ENCODE peak calls at places on chromosomes 6 and 20, in four cellular contexts. E is WTC11, Z is K562, V is A549. M is an unnamed sample.

GRCh38 chr20:56765172-56766073 is 136.3 kb downstream of the TFAP2C start:
- DNase-seq in E (no peak), Z (no peak), V (no peak), M (no peak)

GRCh38 chr20:3446779-3447178 is 24.0 kb upstream of the ATRN start:
- DNase-seq in E (no peak), Z (peak), V (no peak), M (no peak)

GRCh38 chr6:34140075-34140474 is 5.8 kb downstream of the GRM4 start:
- DNase-seq in E (no peak), Z (no peak), V (no peak), M (no peak)

GRCh38 chr20:32111763-32112162 is 2.2 kb downstream of the TM9SF4 start:
- DNase-seq in E (no peak), Z (no peak), V (no peak), M (no peak)

GRCh38 chr6:22149501-22150490 is 147.0 kb downstream of the PRL start:
- DNase-seq in E (no peak), Z (no peak), V (no peak), M (no peak)

GRCh38 chr6:89487864-89488263 is 54.9 kb downstream of the ANKRD6 start:
- DNase-seq in E (no peak), Z (no peak), V (no peak), M (no peak)

GRCh38 chr6:45728674-45729073 is 287.0 kb downstream of the CLIC5 start:
- DNase-seq in E (no peak), Z (no peak), V (no peak), M (no peak)

GRCh38 chr6:55528624-55529023 is 50.4 kb downstream of the HMGCLL1 start:
- DNase-seq in E (no peak), Z (no peak), V (peak), M (peak)

GRCh38 chr20:13717631-13718044 is 67.1 kb downstream of the ESF1 start:
- DNase-seq in E (no peak), Z (no peak), V (no peak), M (no peak)

GRCh38 chr20:58847483-58847882 is 3.2 kb downstream of the GNAS-AS1 start:
- DNase-seq in E (no peak), Z (no peak), V (no peak), M (no peak)

GRCh38 chr6:143901885-143902708 is 37.8 kb downstream of the ZC2HC1B start:
- DNase-seq in E (no peak), Z (no peak), V (no peak), M (no peak)
- TF ChIP-seq HMGXB4 in E (no peak), Z (no peak), V (no peak), M (no peak)

GRCh38 chr20:45359406-45360148 is 3.4 kb upstream of the SYS1 start:
- DNase-seq in E (no peak), Z (no peak), V (no peak), M (peak)

GRCh38 chr20:45355209-45355608 is 7.0 kb upstream of the SDC4 start:
- DNase-seq in E (no peak), Z (no peak), V (no peak), M (no peak)

GRCh38 chr20:45359069-45359405 is 3.9 kb upstream of the SYS1 start:
- DNase-seq in E (no peak), Z (no peak), V (no peak), M (no peak)

GRCh38 chr20:45355685-45356084 is 7.3 kb upstream of the SYS1 start:
- DNase-seq in E (no peak), Z (no peak), V (no peak), M (no peak)

DNA sequence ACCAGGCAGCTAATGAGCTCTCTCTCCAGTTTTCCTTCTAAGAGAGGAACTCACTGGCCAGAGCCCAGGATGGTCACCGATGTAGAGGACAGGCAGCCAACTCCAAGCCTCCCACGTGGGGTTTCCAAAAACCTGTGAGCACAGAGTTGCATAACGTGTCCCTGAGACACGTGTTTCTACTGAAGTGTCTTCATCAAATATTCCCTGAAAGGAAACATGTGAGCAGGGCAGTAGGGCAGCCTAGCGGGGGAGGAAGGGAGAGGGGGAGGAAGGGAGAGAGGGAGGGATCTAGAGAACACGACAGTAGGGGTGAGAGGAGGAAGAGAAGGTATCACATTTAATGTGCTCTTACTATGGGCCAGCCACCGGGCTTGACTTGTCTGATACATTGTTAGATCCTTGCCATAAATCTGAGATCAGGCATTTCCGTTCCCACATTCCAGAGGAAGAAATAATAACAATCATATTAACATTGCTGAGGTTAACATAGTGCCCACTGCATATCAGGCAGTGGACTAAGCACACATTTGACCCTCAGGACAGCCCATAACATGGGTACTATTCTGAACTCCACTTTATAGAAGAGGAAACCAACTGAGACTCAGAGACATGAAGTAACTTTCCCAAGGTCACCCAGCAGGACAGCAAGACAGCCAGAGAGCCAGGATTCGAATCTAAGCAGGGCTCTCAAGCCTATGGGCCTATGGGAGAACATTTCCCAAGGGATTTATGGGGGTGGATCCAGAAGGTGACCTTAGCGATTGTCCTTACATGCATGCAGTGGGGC is 4.5 kb upstream of the SYS1 start:
- DNase-seq in E (no peak), Z (no peak), V (no peak), M (peak)
- TF ChIP-seq HMGXB4 in E (no peak), Z (no peak), V (no peak), M (peak)

DNA sequence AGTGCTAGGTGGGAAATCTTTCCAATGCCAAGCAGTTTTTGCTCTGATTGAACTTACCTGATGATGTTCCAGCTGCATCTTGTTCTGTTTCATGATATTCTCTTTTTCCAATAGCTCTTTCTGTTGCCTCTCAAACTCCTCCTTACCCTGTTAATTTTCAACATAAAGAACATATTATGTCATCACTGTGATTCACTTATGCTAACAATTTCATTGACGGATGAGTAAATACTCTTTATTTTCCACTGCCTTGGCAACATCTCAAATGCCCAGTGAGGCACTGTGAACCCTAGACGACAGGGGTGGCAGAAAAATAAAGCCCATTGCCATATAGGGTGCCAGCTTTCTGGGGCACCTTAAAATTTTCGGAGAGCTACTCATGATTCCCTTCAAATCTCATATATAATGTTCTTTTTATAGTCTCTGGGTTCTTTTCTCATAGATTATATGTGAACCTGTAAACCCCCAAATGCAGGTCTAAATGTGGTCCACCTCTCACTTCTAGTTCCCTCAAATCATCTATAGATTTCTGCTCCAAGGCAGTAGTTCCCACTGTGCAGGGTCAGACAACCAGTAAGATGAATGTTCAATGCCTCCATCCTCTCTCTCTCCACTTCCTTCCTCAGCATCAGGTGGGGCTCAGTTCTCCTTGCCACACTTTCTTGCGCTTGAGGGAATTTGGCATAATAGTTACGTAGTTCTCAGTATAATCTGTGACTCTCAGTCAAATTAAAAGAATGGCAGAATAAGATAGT is 44.1 kb downstream of the NEDD9 start:
- DNase-seq in E (no peak), Z (no peak), V (peak), M (peak)
- TF ChIP-seq HMGXB4 in E (no peak), Z (no peak), V (no peak), M (no peak)

GRCh38 chr6:158157064-158157764 is 10.8 kb downstream of the SERAC1 start:
- DNase-seq in E (no peak), Z (no peak), V (no peak), M (no peak)

GRCh38 chr6:158154816-158155215 is 13.2 kb downstream of the SERAC1 start:
- DNase-seq in E (no peak), Z (no peak), V (no peak), M (no peak)

GRCh38 chr6:158150701-158151100 is 17.4 kb downstream of the SERAC1 start:
- DNase-seq in E (no peak), Z (no peak), V (no peak), M (no peak)

GRCh38 chr6:158152659-158153058 is 15.4 kb downstream of the SERAC1 start:
- DNase-seq in E (no peak), Z (no peak), V (no peak), M (peak)

GRCh38 chr6:158153576-158153975 is 14.5 kb downstream of the SERAC1 start:
- DNase-seq in E (no peak), Z (no peak), V (no peak), M (peak)
- TF ChIP-seq HMGXB4 in E (no peak), Z (no peak), V (no peak), M (no peak)

GRCh38 chr6:12958052-12958706 is 241.6 kb downstream of the PHACTR1 start:
- DNase-seq in E (no peak), Z (no peak), V (no peak), M (no peak)
- TF ChIP-seq HMGXB4 in E (no peak), Z (no peak), V (no peak), M (no peak)